ENCODE peak calls at places on chromosomes 7 and 10, in five cellular contexts. X is thyroid gland, R is uterus, W is tibial nerve, C is brain microvascular endothelial cell. L is an unnamed sample.

GRCh38 chr10:89553064-89553734 is 17.8 kb upstream of the SLC16A12 start:
- DNase-seq in R (no peak), C (peak), X (no peak), W (no peak), L (no peak)

GRCh38 chr10:100697070-100697469 is 48.3 kb upstream of the PAX2 start:
- DNase-seq in W (no peak), X (no peak), C (peak), R (no peak), L (no peak)

GRCh38 chr10:33066558-33067236 is 108.7 kb upstream of the ITGB1 start:
- DNase-seq in C (peak), R (peak), X (no peak), W (no peak), L (no peak)

GRCh38 chr10:78512205-78512550 is 478.5 kb downstream of the RPS24 start:
- DNase-seq in W (no peak), C (no peak), R (no peak), X (no peak), L (no peak)

GRCh38 chr7:155800301-155800700 is 12.0 kb downstream of the SHH start:
- DNase-seq in W (no peak), R (no peak), X (no peak), C (no peak), L (no peak)

GRCh38 chr10:11685787-11686218 is 56.4 kb upstream of the ECHDC3 start:
- DNase-seq in X (peak), R (peak), W (peak), C (peak), L (no peak)

GRCh38 chr7:43956022-43956421 is 29.8 kb downstream of the UBE2D4 start:
- DNase-seq in W (no peak), C (no peak), R (no peak), X (no peak), L (no peak)

GRCh38 chr7:36760856-36761762 is 36.8 kb upstream of the AOAH start:
- DNase-seq in R (no peak), C (no peak), W (no peak), X (no peak), L (no peak)

GRCh38 chr10:27558612-27559020 is 54.5 kb downstream of the RAB18 start:
- DNase-seq in C (peak), W (no peak), R (peak), X (peak), L (no peak)

GRCh38 chr7:30596043-30596641 is 1.5 kb downstream of the GARS1 start:
- DNase-seq in X (no peak), W (no peak), R (no peak), C (peak), L (no peak)

GRCh38 chr7:40047661-40048060 is 86.8 kb downstream of the MPLKIP start:
- DNase-seq in R (no peak), C (no peak), X (no peak), W (no peak), L (no peak)

GRCh38 chr10:61742812-61743211 is 80.1 kb downstream of the CABCOCO1 start:
- DNase-seq in W (no peak), C (no peak), X (no peak), R (no peak), L (no peak)

GRCh38 chr10:61749271-61749670 is 86.5 kb downstream of the CABCOCO1 start:
- DNase-seq in W (no peak), R (no peak), C (no peak), X (no peak), L (no peak)

GRCh38 chr10:61747341-61747740 is 84.6 kb downstream of the CABCOCO1 start:
- DNase-seq in W (no peak), C (no peak), R (no peak), X (no peak), L (no peak)

GRCh38 chr10:61744469-61744868 is 81.7 kb downstream of the CABCOCO1 start:
- DNase-seq in X (no peak), W (no peak), R (no peak), C (no peak), L (no peak)
- TF ChIP-seq CTCF in X (no peak), W (no peak), R (no peak), C (peak), L (no peak)

GRCh38 chr10:96022739-96023138 is 20.6 kb upstream of the CCNJ start:
- DNase-seq in C (no peak), W (no peak), R (no peak), X (no peak), L (no peak)

GRCh38 chr10:96021332-96021731 is 22.1 kb upstream of the CCNJ start:
- DNase-seq in X (no peak), W (no peak), R (no peak), C (no peak), L (no peak)

GRCh38 chr10:96023168-96023567 is 20.2 kb upstream of the CCNJ start:
- DNase-seq in W (no peak), X (no peak), C (no peak), R (no peak), L (no peak)

GRCh38 chr10:96025566-96025965 is 17.8 kb upstream of the CCNJ start:
- DNase-seq in R (no peak), X (no peak), W (no peak), C (peak), L (no peak)
- TF ChIP-seq CTCF in R (no peak), X (no peak), W (no peak), C (peak), L (no peak)

GRCh38 chr10:86364551-86365345 is 1.8 kb downstream of the GRID1 start:
- DNase-seq in X (peak), C (no peak), W (no peak), R (no peak), L (peak)

GRCh38 chr10:86367339-86367951 is 850 bp upstream of the GRID1 start:
- DNase-seq in W (peak), X (peak), R (no peak), C (no peak), L (no peak)

GRCh38 chr10:86365346-86366032 is 1.1 kb downstream of the GRID1 start:
- DNase-seq in W (peak), R (no peak), X (peak), C (no peak), L (peak)

GRCh38 chr10:86366902-86367338 is 325 bp upstream of the GRID1 start:
- DNase-seq in X (no peak), C (no peak), W (peak), R (no peak), L (no peak)

DNA sequence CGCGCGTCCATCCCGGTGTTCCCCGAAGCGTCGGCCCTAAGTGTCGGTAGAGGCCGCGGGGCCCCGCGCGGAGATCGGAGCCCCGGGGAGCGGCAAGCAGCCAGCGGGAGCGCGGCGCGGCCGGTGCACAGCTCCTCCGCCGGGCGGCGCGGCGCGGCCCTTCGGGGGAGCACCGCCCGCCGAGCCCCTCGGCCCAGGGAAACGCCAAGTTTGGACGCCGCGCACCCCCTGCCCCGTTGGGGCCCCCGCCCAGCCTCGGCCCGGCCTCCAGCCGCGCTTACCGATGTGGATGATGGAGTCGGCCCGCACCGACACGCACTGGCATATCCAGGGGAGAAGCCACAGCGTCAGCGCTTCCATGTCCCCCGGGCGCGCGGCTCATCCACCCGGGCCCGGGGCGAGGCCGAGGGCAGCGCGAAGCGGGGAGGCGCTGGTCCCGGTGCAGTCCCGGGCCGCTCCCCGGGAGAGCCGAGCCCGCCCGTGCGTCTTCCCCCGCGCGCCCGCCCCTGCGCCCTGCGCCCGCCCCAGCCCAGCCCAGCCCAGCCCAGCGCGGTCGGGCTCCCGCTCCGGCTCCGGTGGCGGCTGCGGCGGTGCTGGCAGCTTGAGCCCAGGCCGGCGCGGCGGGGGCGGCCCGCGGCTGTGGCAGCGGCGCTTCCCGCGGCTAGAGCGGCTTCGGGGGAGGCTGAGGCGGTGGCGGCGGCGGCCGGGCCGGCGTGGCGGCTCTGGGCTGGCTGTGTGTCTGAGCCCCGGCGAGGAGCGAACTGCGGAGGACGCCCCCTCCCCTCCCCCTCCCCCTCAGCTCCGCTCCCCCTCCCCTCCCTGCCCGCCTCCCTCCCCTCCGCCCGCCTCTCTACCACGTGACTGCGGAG is at the start of gene GRID1:
- DNase-seq in X (peak), C (no peak), W (peak), R (peak), L (peak)
- TF ChIP-seq CTCF in X (no peak), C (no peak), W (no peak), R (no peak), L (no peak)

GRCh38 chr7:90459888-90460287 is 9.6 kb upstream of the PTTG1IP2 start:
- DNase-seq in W (no peak), R (no peak), X (no peak), C (no peak), L (no peak)
- TF ChIP-seq CTCF in W (no peak), R (no peak), X (no peak), C (peak), L (no peak)

DNA sequence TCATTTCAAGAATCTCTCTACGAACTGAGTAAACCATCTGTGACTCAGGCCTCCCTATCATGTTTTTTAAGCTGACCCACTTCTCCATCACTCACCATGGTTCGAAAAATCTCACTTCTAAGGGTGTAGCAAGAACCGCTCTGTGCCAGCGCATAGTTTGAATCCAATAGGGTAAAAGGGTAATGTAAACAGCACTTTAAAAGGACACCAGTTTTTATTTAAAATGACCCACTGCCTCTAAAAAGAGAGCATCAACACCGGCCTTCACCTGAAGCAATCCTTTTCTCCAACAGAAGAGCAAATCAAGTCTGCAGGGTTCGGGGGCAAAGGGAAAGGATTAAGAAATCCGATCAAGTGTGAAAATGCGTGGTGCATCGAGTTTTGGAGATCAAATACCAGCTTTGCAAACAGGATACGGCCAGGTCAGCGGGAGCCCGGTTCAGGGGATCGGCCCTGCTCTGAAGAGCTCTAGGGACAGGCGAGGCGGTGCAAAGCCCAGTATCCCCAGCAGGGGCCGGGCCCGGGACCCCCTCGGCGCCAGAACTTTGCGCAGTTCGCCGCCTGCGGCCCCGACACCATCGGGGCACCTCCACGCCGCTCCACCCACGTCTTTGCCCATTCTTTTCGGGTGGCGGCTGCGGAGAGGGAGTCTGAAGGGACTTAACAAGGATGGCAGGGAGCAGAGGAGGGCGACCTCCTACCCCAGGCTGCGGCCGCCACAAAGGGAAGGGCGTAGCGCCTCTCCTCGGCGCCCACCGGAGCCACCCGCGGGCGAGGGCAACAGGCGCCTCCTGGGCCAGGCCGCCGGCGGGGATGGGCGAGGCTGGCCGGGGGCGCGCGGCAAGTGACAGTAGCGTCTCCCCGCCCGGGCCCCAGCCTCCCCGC is 840 bp downstream of the NMT2 start:
- DNase-seq in X (peak), R (peak), W (peak), C (peak), L (no peak)
- TF ChIP-seq CTCF in X (peak), R (peak), W (peak), C (peak), L (peak)

GRCh38 chr10:42934842-42935241 is 142.0 kb upstream of the RET start:
- DNase-seq in W (no peak), X (no peak), R (no peak), C (no peak), L (no peak)
- TF ChIP-seq CTCF in W (no peak), X (no peak), R (no peak), C (no peak), L (no peak)

GRCh38 chr7:100147278-100147677 is 1.4 kb upstream of the LAMTOR4 start:
- DNase-seq in R (no peak), W (no peak), C (no peak), X (no peak), L (no peak)

GRCh38 chr7:100148225-100148558 is 526 bp upstream of the LAMTOR4 start:
- DNase-seq in R (no peak), W (no peak), C (no peak), X (no peak), L (no peak)

GRCh38 chr7:100152404-100152803 is 3.7 kb downstream of the LAMTOR4 start:
- DNase-seq in W (no peak), C (no peak), R (no peak), X (no peak), L (no peak)

GRCh38 chr7:100152937-100153666 is 4.4 kb downstream of the LAMTOR4 start:
- DNase-seq in C (no peak), X (no peak), R (no peak), W (no peak), L (no peak)

GRCh38 chr7:100148559-100149328 is at the start of gene LAMTOR4:
- DNase-seq in X (peak), R (peak), C (peak), W (peak), L (peak)
- TF ChIP-seq CTCF in X (no peak), R (peak), C (no peak), W (no peak), L (no peak)